ENCODE peak calls at places on chromosomes 6 and 20, in eight cellular contexts. B is stimulated activated CD8-positive, alpha-beta memory T cell treated with anti-CD3 and anti-CD28 coated beads, Interleukin-2, amount 100 ng/mL, for 1 hour; Z is midbrain; T is spleen; Q is NCI-H1417; V is fibroblast of lung; Y is aorta; O is endothelial cell. G is an unnamed sample.

GRCh38 chr20:37378785-37379598 is 33.1 kb downstream of the SRC start:
- DNase-seq in B (no peak), Z (no peak), T (peak), Q (no peak), V (no peak), Y (peak), O (no peak), G (no peak)

GRCh38 chr6:117399924-117400323 is 25.8 kb downstream of the ROS1 start:
- DNase-seq in B (no peak), Z (no peak), T (no peak), Q (peak), V (peak), Y (no peak), O (no peak), G (peak)

GRCh38 chr20:10367425-10367920 is 66.5 kb downstream of the MKKS start:
- DNase-seq in B (no peak), Z (no peak), T (no peak), Q (no peak), V (no peak), Y (no peak), O (no peak), G (no peak)

GRCh38 chr6:75843401-75843800 is 94.4 kb downstream of the MYO6 start:
- DNase-seq in B (no peak), Z (no peak), T (no peak), Q (no peak), V (no peak), Y (no peak), O (no peak), G (no peak)

GRCh38 chr6:118574051-118574865 is 26.2 kb downstream of the PLN start:
- DNase-seq in B (no peak), Z (no peak), T (no peak), Q (peak), V (peak), Y (no peak), O (no peak), G (no peak)

GRCh38 chr20:64044484-64045247 is 4.8 kb downstream of the SOX18 start:
- DNase-seq in B (no peak), Z (no peak), T (peak), Q (peak), V (peak), Y (no peak), O (peak), G (no peak)

GRCh38 chr6:26473758-26474438 is 16.1 kb downstream of the BTN2A1 start:
- DNase-seq in B (peak), Z (peak), T (peak), Q (peak), V (peak), Y (peak), O (peak), G (peak)

GRCh38 chr6:126312013-126312665 is 27.8 kb upstream of the CENPW start:
- DNase-seq in B (no peak), Z (no peak), T (no peak), Q (peak), V (no peak), Y (no peak), O (peak), G (peak)

GRCh38 chr6:136607204-136607931 is 57.1 kb upstream of the MAP7 start:
- DNase-seq in B (no peak), Z (no peak), T (no peak), Q (peak), V (peak), Y (no peak), O (no peak), G (no peak)

GRCh38 chr20:25047766-25048165 is 10.2 kb downstream of the ACSS1 start:
- DNase-seq in B (no peak), Z (no peak), T (peak), Q (no peak), V (no peak), Y (peak), O (no peak), G (no peak)

GRCh38 chr20:32896521-32897280 is 38.0 kb downstream of the EFCAB8 start:
- DNase-seq in B (no peak), Z (no peak), T (no peak), Q (no peak), V (no peak), Y (no peak), O (no peak), G (no peak)

GRCh38 chr20:63736893-63737689 is 627 bp downstream of the LIME1 start:
- DNase-seq in B (peak), Z (no peak), T (peak), Q (no peak), V (no peak), Y (peak), O (peak), G (peak)

GRCh38 chr6:74091133-74091793 is 395.3 kb downstream of the CD109 start:
- DNase-seq in B (no peak), Z (peak), T (no peak), Q (peak), V (peak), Y (no peak), O (no peak), G (peak)

GRCh38 chr6:12301009-12301408 is 10.8 kb downstream of the EDN1 start:
- DNase-seq in B (no peak), Z (no peak), T (no peak), Q (no peak), V (no peak), Y (no peak), O (no peak), G (no peak)

GRCh38 chr20:57432874-57433491 is 41.8 kb downstream of the RBM38 start:
- DNase-seq in B (peak), Z (no peak), T (peak), Q (no peak), V (no peak), Y (no peak), O (no peak), G (no peak)

GRCh38 chr6:125923371-125923877 is 33.1 kb upstream of the HINT3 start:
- DNase-seq in B (no peak), Z (no peak), T (no peak), Q (no peak), V (no peak), Y (no peak), O (no peak), G (no peak)

G was measured in SK-N-SH.